ENCODE peak calls at places on chromosomes 13 and 19, in nine cellular contexts. B, V, X, K, R, N, Z, D and M are unnamed samples.

GRCh38 chr13:75968103-75968838 is 332.1 kb downstream of the LMO7 start:
- DNase-seq in B (peak), V (no peak), X (no peak), K (no peak), R (peak), N (no peak), Z (no peak), D (no peak), M (no peak)

GRCh38 chr19:17325881-17326594 is 8.6 kb downstream of the ANO8 start:
- DNase-seq in B (no peak), V (no peak), X (no peak), K (peak), R (peak), N (no peak), Z (no peak), D (no peak), M (no peak)

GRCh38 chr19:4455742-4456565 is 1.6 kb downstream of the UBXN6 start:
- DNase-seq in B (peak), V (no peak), X (peak), K (peak), R (peak), N (peak), Z (no peak), D (no peak), M (no peak)

GRCh38 chr19:29942404-29943261 is 594 bp downstream of the URI1 start:
- DNase-seq in B (peak), V (no peak), X (no peak), K (peak), R (peak), N (peak), Z (peak), D (peak), M (peak)

GRCh38 chr13:104043184-104043583 is 977.0 kb upstream of the SLC10A2 start:
- DNase-seq in B (no peak), V (no peak), X (no peak), K (no peak), R (peak), N (no peak), Z (no peak), D (no peak), M (no peak)

GRCh38 chr19:13718733-13719132 is 45.6 kb upstream of the MRI1 start:
- DNase-seq in B (peak), V (no peak), X (peak), K (peak), R (peak), N (no peak), Z (no peak), D (no peak), M (no peak)

GRCh38 chr13:114339779-114340534 is 25.7 kb downstream of the CHAMP1 start:
- DNase-seq in B (peak), V (no peak), X (peak), K (no peak), R (peak), N (peak), Z (peak), D (no peak), M (no peak)

GRCh38 chr13:24659239-24659638 is 21.0 kb upstream of the ATP12A start:
- DNase-seq in B (no peak), V (no peak), X (no peak), K (no peak), R (no peak), N (no peak), Z (no peak), D (no peak), M (no peak)

GRCh38 chr19:35253316-35254286 is 4.8 kb downstream of the LSR start:
- DNase-seq in B (no peak), V (no peak), X (no peak), K (peak), R (no peak), N (no peak), Z (no peak), D (no peak), M (peak)

GRCh38 chr19:45717983-45718650 is 12.6 kb downstream of the FBXO46 start:
- DNase-seq in B (no peak), V (no peak), X (no peak), K (no peak), R (no peak), N (no peak), Z (no peak), D (no peak), M (no peak)

GRCh38 chr13:39874331-39875055 is 219.0 kb downstream of the COG6 start:
- DNase-seq in B (peak), V (no peak), X (peak), K (no peak), R (no peak), N (no peak), Z (no peak), D (no peak), M (no peak)

GRCh38 chr19:44212865-44213346 is 574 bp downstream of the ZNF227 start:
- DNase-seq in B (peak), V (no peak), X (peak), K (peak), R (peak), N (no peak), Z (no peak), D (no peak), M (no peak)

GRCh38 chr19:28486934-28487333 is 726.0 kb downstream of the UQCRFS1 start:
- DNase-seq in B (no peak), V (no peak), X (no peak), K (no peak), R (no peak), N (no peak), Z (no peak), D (no peak), M (no peak)

GRCh38 chr19:3171894-3172679 is 6.5 kb upstream of the S1PR4 start:
- DNase-seq in B (no peak), V (no peak), X (no peak), K (peak), R (no peak), N (no peak), Z (no peak), D (no peak), M (no peak)

GRCh38 chr13:76868451-76868850 is 17.8 kb downstream of the KCTD12 start:
- DNase-seq in B (no peak), V (no peak), X (no peak), K (no peak), R (no peak), N (no peak), Z (no peak), D (no peak), M (no peak)

GRCh38 chr13:75153386-75153785 is 328.6 kb downstream of the TBC1D4 start:
- DNase-seq in B (no peak), V (no peak), X (no peak), K (no peak), R (no peak), N (no peak), Z (no peak), D (no peak), M (no peak)

GRCh38 chr13:110669036-110669435 is 36.9 kb downstream of the CARS2 start:
- DNase-seq in B (no peak), V (no peak), X (no peak), K (no peak), R (no peak), N (no peak), Z (no peak), D (no peak), M (no peak)

GRCh38 chr13:30618186-30618937 is 642 bp downstream of the USPL1 start:
- DNase-seq in B (no peak), V (no peak), X (no peak), K (no peak), R (peak), N (no peak), Z (peak), D (peak), M (no peak)

GRCh38 chr19:34676697-34677385 is at the start of gene SCGB2B2:
- DNase-seq in B (no peak), V (no peak), X (no peak), K (no peak), R (no peak), N (no peak), Z (peak), D (no peak), M (no peak)

DNA sequence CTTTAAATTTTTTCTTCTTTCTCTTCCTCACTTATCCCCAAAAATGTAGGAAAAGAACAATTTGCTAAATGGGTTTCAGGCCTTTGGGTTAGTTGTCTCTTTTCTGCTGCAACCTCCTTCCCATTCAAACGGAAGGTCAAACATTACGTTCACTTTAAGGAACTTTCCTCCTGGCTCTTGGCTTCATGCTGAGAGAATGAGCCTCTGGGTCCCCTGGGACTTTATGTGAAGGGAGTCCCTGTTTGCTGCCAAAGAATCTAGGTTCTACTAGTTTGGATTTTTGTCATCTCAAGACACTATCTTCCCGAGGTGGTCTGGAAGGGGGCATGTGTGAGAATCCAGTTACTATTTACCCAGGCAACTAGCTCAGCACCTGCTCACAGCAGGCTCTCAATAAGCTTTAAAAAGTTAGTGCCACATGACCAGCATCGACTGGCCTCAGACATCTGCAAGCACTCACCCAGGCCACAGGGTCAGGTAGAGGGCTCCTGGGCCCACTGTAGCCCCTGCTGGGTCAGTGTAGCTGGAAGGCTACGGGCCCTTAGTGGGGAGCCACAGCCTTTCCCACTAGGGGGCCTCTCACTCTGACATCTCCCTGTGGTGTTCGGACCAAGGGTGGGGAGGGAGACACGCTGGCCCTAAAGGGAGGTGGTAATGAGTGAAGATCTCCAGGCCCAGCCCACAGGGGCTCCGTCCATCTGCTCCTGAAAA is 40.5 kb downstream of the FAM124A start:
- DNase-seq in B (no peak), V (no peak), X (no peak), K (no peak), R (no peak), N (no peak), Z (no peak), D (no peak), M (no peak)
- TF ChIP-seq CTCF in B (no peak), V (peak), X (no peak), K (peak), R (no peak), N (no peak), Z (no peak), D (no peak), M (peak)

DNA sequence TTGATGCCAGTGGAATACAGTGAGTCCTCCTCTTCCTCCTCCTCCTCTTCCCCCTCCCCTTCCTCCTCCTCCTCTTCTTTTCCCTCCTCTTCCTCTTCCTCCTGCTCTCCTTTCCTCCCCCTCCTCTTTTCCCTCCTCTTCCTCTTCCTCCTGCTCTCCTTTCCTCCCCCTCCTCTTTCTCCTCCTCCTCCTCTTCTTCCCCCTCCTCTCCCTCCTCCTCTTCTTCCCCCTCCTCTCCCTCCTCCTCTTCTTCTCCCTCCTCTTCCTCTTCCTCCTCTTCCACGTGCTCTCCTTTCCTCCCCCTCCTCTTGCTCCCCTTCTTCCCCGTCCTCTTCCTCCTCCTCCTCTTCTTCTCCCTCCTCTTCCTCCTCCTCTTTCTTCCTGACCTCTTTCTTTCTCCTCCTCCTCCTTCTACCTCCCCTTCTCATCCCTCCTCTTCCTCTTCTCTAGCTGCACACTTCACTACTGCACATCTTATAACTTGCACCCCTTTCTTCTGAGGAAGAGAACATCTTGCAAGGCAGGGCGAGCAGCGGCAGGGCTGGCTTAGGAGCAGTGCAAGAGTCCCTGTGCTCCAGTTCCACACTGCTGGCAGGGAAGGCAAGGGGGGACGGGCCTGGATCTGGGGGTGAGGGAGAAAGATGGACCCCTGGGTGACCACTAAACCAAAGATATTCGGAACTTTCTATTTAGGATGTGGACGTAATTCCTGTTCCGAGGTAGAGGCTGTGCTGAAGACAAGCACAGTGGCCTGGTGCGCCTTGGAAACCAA is 5.6 kb downstream of the PDX1 start:
- DNase-seq in B (no peak), V (no peak), X (no peak), K (no peak), R (no peak), N (no peak), Z (no peak), D (no peak), M (no peak)
- TF ChIP-seq CTCF in B (no peak), V (no peak), X (no peak), K (no peak), R (no peak), N (no peak), Z (no peak), D (no peak), M (no peak)

GRCh38 chr19:12680034-12680433 is 1.6 kb downstream of the DHPS start:
- DNase-seq in B (no peak), V (no peak), X (no peak), K (no peak), R (no peak), N (no peak), Z (no peak), D (no peak), M (no peak)

GRCh38 chr19:12676928-12677327 is 4.8 kb downstream of the DHPS start:
- DNase-seq in B (no peak), V (no peak), X (no peak), K (no peak), R (no peak), N (no peak), Z (no peak), D (no peak), M (no peak)

GRCh38 chr19:12685831-12686230 is 2.0 kb upstream of the GNG14 start:
- DNase-seq in B (no peak), V (no peak), X (no peak), K (no peak), R (no peak), N (no peak), Z (no peak), D (no peak), M (no peak)

GRCh38 chr19:12676384-12676792 is 5.3 kb downstream of the DHPS start:
- DNase-seq in B (peak), V (peak), X (peak), K (peak), R (peak), N (peak), Z (peak), D (peak), M (peak)

GRCh38 chr19:12681074-12681987 is at the start of gene DHPS:
- DNase-seq in B (peak), V (peak), X (peak), K (peak), R (peak), N (peak), Z (peak), D (peak), M (peak)
- TF ChIP-seq CTCF in B (no peak), V (no peak), X (no peak), K (no peak), R (no peak), N (no peak), Z (no peak), D (no peak), M (no peak)

GRCh38 chr13:34941835-34942731 is at the start of gene NBEA:
- DNase-seq in B (peak), V (no peak), X (peak), K (peak), R (peak), N (peak), Z (peak), D (peak), M (peak)
- TF ChIP-seq CTCF in B (no peak), V (no peak), X (no peak), K (peak), R (peak), N (peak), Z (no peak), D (no peak), M (no peak)

GRCh38 chr19:6425732-6426686 is 1.4 kb upstream of the KHSRP start:
- DNase-seq in B (no peak), V (no peak), X (no peak), K (no peak), R (no peak), N (no peak), Z (no peak), D (no peak), M (no peak)
- TF ChIP-seq CTCF in B (no peak), V (no peak), X (no peak), K (peak), R (no peak), N (no peak), Z (no peak), D (no peak), M (no peak)

GRCh38 chr13:42652642-42653415 is 78.9 kb downstream of the TNFSF11 start:
- DNase-seq in B (no peak), V (no peak), X (no peak), K (no peak), R (no peak), N (no peak), Z (no peak), D (no peak), M (no peak)
- TF ChIP-seq CTCF in B (no peak), V (no peak), X (no peak), K (no peak), R (no peak), N (no peak), Z (no peak), D (no peak), M (no peak)

DNA sequence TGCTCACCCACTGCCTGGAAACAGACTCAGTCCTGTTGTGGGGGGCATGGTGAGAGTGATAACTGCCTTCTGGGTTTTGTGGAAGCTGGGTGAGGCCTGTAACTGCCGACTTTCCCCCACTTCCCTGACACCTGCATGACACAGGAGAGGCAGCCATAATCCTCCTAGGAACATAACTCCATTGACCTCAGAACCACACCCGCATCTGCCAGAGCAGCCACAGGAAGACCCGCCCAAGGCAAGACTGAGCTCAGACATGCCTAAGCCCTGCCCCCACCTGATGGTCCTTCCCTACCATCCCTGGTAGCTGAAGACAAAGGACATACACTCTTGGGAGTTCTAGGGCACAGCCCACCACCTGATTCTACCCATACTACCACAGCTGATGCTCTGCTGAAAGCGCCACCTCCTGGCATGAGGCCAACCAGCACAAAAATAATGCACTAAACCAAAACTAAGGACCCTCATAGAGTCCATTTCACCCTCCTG is 326.7 kb downstream of the RBM26 start:
- DNase-seq in B (no peak), V (no peak), X (no peak), K (peak), R (no peak), N (no peak), Z (no peak), D (no peak), M (no peak)
- TF ChIP-seq CTCF in B (no peak), V (no peak), X (no peak), K (peak), R (no peak), N (no peak), Z (no peak), D (no peak), M (no peak)

GRCh38 chr13:113124211-113125025 is 1.8 kb downstream of the F10 start:
- DNase-seq in B (no peak), V (no peak), X (no peak), K (no peak), R (no peak), N (no peak), Z (no peak), D (peak), M (no peak)

GRCh38 chr13:113121928-113122420 is 625 bp upstream of the F10 start:
- DNase-seq in B (no peak), V (no peak), X (no peak), K (no peak), R (no peak), N (no peak), Z (no peak), D (no peak), M (no peak)

GRCh38 chr13:113122571-113123225 is at the start of gene F10:
- DNase-seq in B (peak), V (no peak), X (peak), K (peak), R (peak), N (peak), Z (no peak), D (peak), M (no peak)

GRCh38 chr13:113121183-113121927 is 1.2 kb upstream of the F10 start:
- DNase-seq in B (no peak), V (no peak), X (no peak), K (peak), R (no peak), N (no peak), Z (no peak), D (peak), M (no peak)

DNA sequence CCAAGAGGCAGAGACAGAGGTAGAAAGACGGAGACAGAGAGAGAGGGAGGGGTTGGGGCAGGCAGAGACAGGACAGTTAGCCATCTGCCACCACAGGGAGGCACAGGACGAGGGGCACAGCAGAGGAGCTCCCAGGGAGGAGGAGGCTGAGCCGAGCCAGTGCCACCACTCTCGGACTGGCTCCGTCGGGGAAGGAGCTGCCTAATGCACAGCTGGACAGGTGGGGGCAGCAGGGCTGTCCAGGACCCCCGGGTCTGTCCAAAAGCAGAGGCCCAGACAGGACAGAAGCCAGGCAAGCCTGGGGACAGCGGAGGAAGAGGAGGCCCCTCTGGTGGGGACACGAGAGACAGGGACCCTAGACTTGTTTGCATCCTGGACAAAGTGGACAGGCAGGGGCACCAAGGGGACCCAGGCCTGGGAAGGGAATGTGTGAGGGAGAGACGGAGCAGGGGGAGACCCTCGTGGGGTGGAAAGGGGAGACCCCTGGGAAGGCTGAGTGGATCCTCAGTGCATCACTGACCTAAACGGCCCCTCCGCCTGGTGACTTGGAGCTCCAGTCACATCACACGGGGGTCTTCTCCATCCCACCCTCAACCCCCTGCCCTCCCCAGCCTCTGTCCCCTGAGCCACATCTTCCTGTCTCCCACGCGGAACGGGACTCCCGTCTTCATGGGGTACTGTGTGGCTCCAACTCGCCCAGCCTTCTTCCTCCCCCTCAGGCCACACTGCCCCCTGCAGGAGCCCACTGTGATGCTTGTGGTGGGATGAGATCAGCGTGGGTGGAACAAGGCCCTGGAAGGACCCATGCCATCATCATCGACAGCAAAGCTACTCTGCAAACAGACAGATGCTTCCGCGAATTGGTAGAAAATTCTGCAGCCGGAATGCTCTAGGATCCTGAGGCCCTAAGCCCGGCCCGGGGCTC is 889 bp downstream of the F10 start:
- DNase-seq in B (no peak), V (no peak), X (no peak), K (peak), R (no peak), N (no peak), Z (no peak), D (peak), M (no peak)
- TF ChIP-seq CTCF in B (peak), V (no peak), X (peak), K (peak), R (peak), N (no peak), Z (no peak), D (no peak), M (no peak)

GRCh38 chr19:1469200-1469935 is 9.6 kb downstream of the C19orf25 start:
- DNase-seq in B (no peak), V (no peak), X (no peak), K (peak), R (no peak), N (no peak), Z (no peak), D (peak), M (no peak)
- TF ChIP-seq CTCF in B (no peak), V (no peak), X (no peak), K (no peak), R (no peak), N (no peak), Z (no peak), D (no peak), M (no peak)